ENCODE peak calls at places on chromosomes 1 and 21, in eight cellular contexts. K is cardiac muscle cell, C is A673, M is ovary, I is stomach, V is esophagus squamous epithelium, S is fibroblast of lung, W is ascending aorta. P is an unnamed sample. For H3K9me3 and H3K4me1, the result is how much of the 10 kb centered on the place peaks cover.

GRCh38 chr1:205438213-205439158 is 16.6 kb upstream of the LEMD1 start:
- DNase-seq in K (peak), C (peak), M (peak), I (peak), V (no peak), S (peak), W (peak), P (peak)

GRCh38 chr1:212699104-212699838 is 369 bp downstream of the BATF3 start:
- DNase-seq in K (peak), C (peak), M (peak), I (peak), V (no peak), S (peak), W (peak), P (peak)

GRCh38 chr21:45791562-45792418 is 148.3 kb downstream of the PCBP3 start:
- DNase-seq in K (no peak), C (no peak), M (no peak), I (no peak), V (no peak), S (no peak), W (no peak), P (no peak)

GRCh38 chr1:182185822-182186756 is 124.6 kb upstream of the ZNF648 start:
- DNase-seq in K (no peak), C (peak), M (no peak), I (no peak), V (no peak), S (peak), W (no peak), P (no peak)

GRCh38 chr1:6162773-6163172 is 17.3 kb downstream of the CHD5 start:
- DNase-seq in K (no peak), C (no peak), M (no peak), I (no peak), V (no peak), S (no peak), W (no peak), P (no peak)

GRCh38 chr1:94633051-94633450 is 91.5 kb upstream of the F3 start:
- DNase-seq in K (no peak), C (no peak), M (no peak), I (no peak), V (no peak), S (peak), W (no peak), P (no peak)

GRCh38 chr1:32474954-32475353 is 10.1 kb downstream of the ZBTB8B start:
- DNase-seq in K (no peak), C (no peak), M (no peak), I (no peak), V (no peak), S (no peak), W (no peak), P (peak)

GRCh38 chr1:214420341-214420740 is 131.1 kb downstream of the PTPN14 start:
- DNase-seq in K (no peak), C (no peak), M (no peak), I (no peak), V (no peak), S (no peak), W (no peak), P (no peak)

GRCh38 chr1:159196543-159196942 is 8.1 kb upstream of the ACKR1 start:
- DNase-seq in K (no peak), C (no peak), M (no peak), I (no peak), V (no peak), S (no peak), W (no peak), P (no peak)

GRCh38 chr1:41863683-41864082 is 55.0 kb downstream of the HIVEP3 start:
- DNase-seq in K (no peak), C (no peak), M (no peak), I (no peak), V (no peak), S (no peak), W (no peak), P (no peak)

GRCh38 chr21:42421018-42421793 is 17.5 kb downstream of the UBASH3A start:
- DNase-seq in K (no peak), C (no peak), M (no peak), I (no peak), V (no peak), S (no peak), W (no peak), P (no peak)

GRCh38 chr1:152861374-152861773 is 1.6 kb downstream of the LCE7A start:
- DNase-seq in K (no peak), C (no peak), M (no peak), I (no peak), V (no peak), S (no peak), W (no peak), P (no peak)

GRCh38 chr1:152855661-152856060 is 4.1 kb upstream of the LCE7A start:
- DNase-seq in K (no peak), C (no peak), M (no peak), I (no peak), V (no peak), S (no peak), W (no peak), P (no peak)

GRCh38 chr1:152859696-152860095 is at the start of gene LCE7A:
- DNase-seq in K (no peak), C (no peak), M (no peak), I (no peak), V (no peak), S (no peak), W (no peak), P (no peak)

GRCh38 chr1:152860129-152860528 is 333 bp downstream of the LCE7A start:
- DNase-seq in K (no peak), C (no peak), M (no peak), I (no peak), V (no peak), S (no peak), W (no peak), P (no peak)

DNA sequence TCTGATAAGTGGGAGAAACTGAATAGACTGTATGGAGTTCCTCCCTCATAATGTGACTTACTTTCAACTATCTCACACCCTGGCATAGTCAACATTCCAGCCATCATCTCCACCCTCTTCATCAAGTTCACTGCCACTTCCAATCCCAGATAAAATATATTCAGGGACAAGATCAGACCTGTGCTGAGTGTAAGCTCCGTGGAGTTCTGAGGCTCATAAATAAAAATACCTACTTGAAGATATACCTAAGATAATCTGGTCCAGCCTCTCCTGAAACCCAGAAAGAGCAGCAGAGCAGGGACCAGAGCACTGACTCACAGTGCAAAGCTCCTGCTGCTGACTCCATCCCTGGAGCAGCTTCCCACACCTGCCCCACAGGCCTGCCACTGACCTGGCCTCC is 1.7 kb upstream of the LCE7A start:
- DNase-seq in K (no peak), C (no peak), M (no peak), I (no peak), V (no peak), S (no peak), W (no peak), P (no peak)
- H3K9me3 ChIP-seq in K (under half), C (under half), M (under half), I (under half), V (under half), S (under half), W (under half), P (under half)

GRCh38 chr1:941027-941587 is 17.4 kb downstream of the SAMD11 start:
- DNase-seq in K (no peak), C (no peak), M (no peak), I (no peak), V (no peak), S (no peak), W (no peak), P (no peak)
- H3K4me1 ChIP-seq in K (under half), C (half or more), M (under half), I (under half), V (under half), S (under half), W (under half), P (under half)

GRCh38 chr1:239896980-239897379 is 194.7 kb upstream of the FMN2 start:
- DNase-seq in K (no peak), C (no peak), M (no peak), I (peak), V (no peak), S (no peak), W (no peak), P (no peak)
- H3K27ac ChIP-seq in K (no peak), C (no peak), M (no peak), I (no peak), V (no peak), S (no peak), W (no peak), P (no peak)

GRCh38 chr21:22725436-22725835 is 1727.2 kb downstream of the NCAM2 start:
- DNase-seq in K (no peak), C (no peak), M (no peak), I (no peak), V (no peak), S (no peak), W (no peak), P (no peak)
- H3K9me3 ChIP-seq in K (under half), C (under half), M (under half), I (under half), V (under half), S (under half), W (under half), P (under half)

GRCh38 chr1:16143566-16144324 is 12.1 kb downstream of the EPHA2 start:
- DNase-seq in K (peak), C (peak), M (no peak), I (peak), V (no peak), S (peak), W (no peak), P (no peak)
- H3K4me1 ChIP-seq in K (half or more), C (half or more), M (under half), I (half or more), V (half or more), S (half or more), W (under half), P (under half)

GRCh38 chr1:151713044-151713443 is 3.6 kb downstream of the CELF3 start:
- DNase-seq in K (no peak), C (no peak), M (no peak), I (peak), V (no peak), S (no peak), W (no peak), P (no peak)

GRCh38 chr1:151710187-151710586 is 6.4 kb downstream of the CELF3 start:
- DNase-seq in K (no peak), C (peak), M (no peak), I (no peak), V (no peak), S (peak), W (no peak), P (no peak)

GRCh38 chr1:151708891-151709290 is 7.7 kb downstream of the CELF3 start:
- DNase-seq in K (no peak), C (no peak), M (no peak), I (no peak), V (no peak), S (no peak), W (peak), P (no peak)

GRCh38 chr1:151711940-151712339 is 4.7 kb downstream of the CELF3 start:
- DNase-seq in K (no peak), C (no peak), M (no peak), I (no peak), V (no peak), S (no peak), W (no peak), P (no peak)

DNA sequence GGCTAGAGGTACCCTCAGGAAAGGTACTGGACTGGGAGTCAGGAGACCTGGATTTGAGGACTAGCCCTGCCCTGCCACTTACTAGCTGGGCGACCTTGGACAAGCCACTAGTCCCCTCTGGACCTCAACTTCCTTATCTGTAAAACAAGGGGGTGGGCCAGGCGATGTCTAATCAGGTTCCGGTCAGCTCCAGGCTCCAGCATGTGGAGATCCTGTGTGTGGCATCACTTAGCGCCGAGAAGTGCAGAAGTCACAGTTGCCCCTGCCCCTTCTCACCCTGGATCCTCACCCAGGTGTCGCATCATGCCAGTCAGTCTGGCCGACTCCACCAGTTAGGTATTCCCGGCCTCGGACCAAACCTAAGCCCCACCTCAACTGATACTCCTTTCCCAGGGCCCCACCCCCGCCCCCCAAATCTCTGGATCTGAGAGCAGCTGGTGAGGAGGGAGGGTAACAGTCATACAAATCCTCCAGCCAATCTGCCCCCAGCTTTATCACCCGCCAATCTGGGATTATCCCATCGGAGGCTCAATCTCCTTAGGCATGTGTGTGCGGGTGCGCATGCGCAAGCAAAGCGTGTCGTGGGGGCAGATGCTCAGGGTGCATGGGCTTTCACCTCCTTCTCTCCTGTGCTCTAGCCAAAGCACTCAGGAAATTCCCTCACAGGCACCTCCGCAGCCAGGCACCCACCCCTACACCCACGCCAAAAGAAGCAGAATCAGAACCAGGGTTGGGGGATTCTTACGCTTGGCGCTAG is 5.4 kb downstream of the CELF3 start:
- DNase-seq in K (no peak), C (no peak), M (no peak), I (no peak), V (no peak), S (no peak), W (no peak), P (no peak)
- H3K27ac ChIP-seq in K (no peak), C (no peak), M (no peak), I (no peak), V (no peak), S (no peak), W (no peak), P (no peak)

GRCh38 chr21:23402929-23403520 is 2204.3 kb downstream of the MRPL39 start:
- DNase-seq in K (no peak), C (no peak), M (no peak), I (no peak), V (no peak), S (no peak), W (no peak), P (no peak)

GRCh38 chr21:23401278-23401677 is 2206.0 kb downstream of the MRPL39 start:
- DNase-seq in K (peak), C (peak), M (no peak), I (no peak), V (no peak), S (no peak), W (no peak), P (no peak)

GRCh38 chr21:23394458-23394857 is 2212.8 kb downstream of the MRPL39 start:
- DNase-seq in K (no peak), C (peak), M (no peak), I (no peak), V (no peak), S (no peak), W (no peak), P (no peak)

GRCh38 chr21:23398726-23399125 is 2208.6 kb downstream of the MRPL39 start:
- DNase-seq in K (no peak), C (no peak), M (no peak), I (no peak), V (no peak), S (no peak), W (no peak), P (no peak)
- H3K9me3 ChIP-seq in K (under half), C (under half), M (under half), I (under half), V (under half), S (under half), W (under half), P (under half)

GRCh38 chr21:15742694-15743093 is 12.9 kb downstream of the USP25 start:
- DNase-seq in K (no peak), C (no peak), M (no peak), I (no peak), V (no peak), S (no peak), W (no peak), P (no peak)
- H3K4me1 ChIP-seq in K (under half), C (under half), M (under half), I (under half), V (under half), S (under half), W (under half), P (under half)

DNA sequence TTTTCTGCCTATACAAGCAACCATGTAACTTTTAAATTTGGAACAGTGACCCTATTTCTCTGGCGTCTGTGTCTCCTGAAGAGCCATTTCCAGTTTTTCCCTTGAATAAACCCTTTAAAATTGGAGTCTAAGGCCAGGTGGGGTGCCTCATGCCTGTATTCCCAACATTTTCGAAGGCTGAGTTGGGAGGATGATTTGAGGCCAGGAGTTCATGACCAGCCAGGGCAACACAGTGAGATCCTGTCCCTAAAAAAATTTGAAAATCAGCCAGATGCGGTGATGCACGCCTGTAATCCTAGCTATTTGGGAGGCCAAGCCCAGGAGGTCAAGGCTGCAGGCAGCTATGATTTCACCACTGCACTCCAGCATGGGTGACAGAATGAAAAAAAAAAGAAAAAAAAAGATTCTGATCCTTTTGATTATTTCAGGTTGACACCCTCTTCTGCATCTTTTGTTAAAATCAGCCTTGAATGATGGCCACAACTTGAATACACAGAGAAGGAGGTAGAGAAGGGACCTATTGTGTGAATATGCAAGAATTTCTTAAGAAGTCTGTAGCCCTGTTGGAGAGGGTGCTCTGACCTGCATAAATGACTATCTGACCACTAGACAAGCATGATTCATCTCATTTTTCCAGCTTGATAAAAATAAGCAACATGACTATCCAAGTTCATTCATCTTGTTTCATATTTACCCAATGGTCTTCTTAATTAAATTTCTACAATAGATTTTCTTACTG is 40.2 kb upstream of the PARP1 start:
- DNase-seq in K (no peak), C (no peak), M (no peak), I (no peak), V (no peak), S (peak), W (no peak), P (no peak)
- H3K27ac ChIP-seq in K (no peak), C (no peak), M (no peak), I (no peak), V (no peak), S (no peak), W (no peak), P (no peak)

DNA sequence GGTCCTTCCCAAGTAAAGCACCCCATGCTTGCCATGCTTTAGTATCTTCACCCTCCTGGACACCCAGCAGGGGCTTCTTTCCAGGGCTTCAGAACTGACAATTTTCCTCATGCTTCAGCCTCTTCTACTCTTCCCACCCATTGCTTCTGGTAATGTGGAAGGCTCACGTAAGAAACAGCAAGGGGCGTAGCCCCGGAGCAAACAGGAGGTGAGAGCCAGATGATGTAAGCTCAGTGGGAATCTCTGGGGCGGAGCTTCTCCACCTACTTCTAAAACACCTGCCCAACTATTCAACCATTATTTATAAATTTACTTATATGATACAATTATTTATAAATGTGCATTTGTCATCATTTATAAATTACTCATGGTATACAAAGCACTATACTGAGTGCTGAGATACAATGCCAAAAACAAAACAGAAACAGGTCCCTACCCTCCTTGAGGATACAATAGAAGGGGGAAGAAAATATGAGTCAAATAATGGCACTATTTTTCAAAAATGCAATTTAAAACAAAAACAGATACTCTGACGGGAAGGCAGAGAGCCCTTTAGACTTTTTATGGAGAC is 140.1 kb upstream of the CAMK1G start:
- DNase-seq in K (no peak), C (no peak), M (no peak), I (no peak), V (no peak), S (no peak), W (no peak), P (no peak)
- H3K9me3 ChIP-seq in K (under half), C (under half), M (under half), I (under half), V (under half), S (under half), W (under half), P (under half)

P was measured in tibial artery.